ENCODE peak calls at places on chromosomes 1 and 21, in ten cellular contexts. O is GM12864, J is epithelial cell of esophagus, K is HCT116, H is GM20000, W is fibroblast of mammary gland, I is PC-3, Z is IMR-90, R is epithelial cell of proximal tubule, P is body of pancreas. D is an unnamed sample.

GRCh38 chr1:56525463-56526155 is 53.8 kb downstream of the PLPP3 start:
- DNase-seq in P (peak; percentile 60), H (peak; percentile 40), O (peak; percentile 70), K (no peak), W (peak; percentile 75), J (peak; percentile 30), I (peak; percentile 56), R (no peak), Z (peak; percentile 60), D (no peak)

GRCh38 chr1:12595839-12596821 is 21.9 kb downstream of the DHRS3 start:
- DNase-seq in W (peak; percentile 98), H (peak; percentile 66), I (peak; percentile 92), P (peak; percentile 89), O (no peak), Z (peak; percentile 98), K (no peak), R (no peak), J (peak; percentile 57), D (peak; percentile 85)

GRCh38 chr1:33762962-33763361 is 100.9 kb upstream of the HMGB4 start:
- DNase-seq in J (no peak), R (no peak), W (peak; percentile 45), K (no peak), O (no peak), Z (no peak), I (no peak), P (no peak), H (no peak), D (no peak)

GRCh38 chr1:211909385-211909784 is 78.8 kb upstream of the LPGAT1 start:
- DNase-seq in P (no peak), I (no peak), Z (no peak), J (no peak), R (no peak), W (no peak), H (no peak), O (no peak), K (no peak), D (no peak)

GRCh38 chr1:224380003-224380402 is 23.3 kb downstream of the CNIH4 start:
- DNase-seq in Z (no peak), W (no peak), I (no peak), H (peak; percentile 36), R (no peak), O (peak; percentile 39), J (no peak), P (peak; percentile 19), K (no peak), D (no peak)

GRCh38 chr1:13965770-13966398 is 265.9 kb downstream of the PRDM2 start:
- DNase-seq in P (peak; percentile 47), Z (peak; percentile 26), J (peak; percentile 52), K (peak; percentile 43), I (peak; percentile 71), H (peak; percentile 23), R (no peak), W (peak; percentile 77), O (no peak), D (no peak)

GRCh38 chr1:63592536-63593302 is 492 bp upstream of the PGM1 start:
- DNase-seq in P (no peak), W (no peak), I (peak; percentile 74), Z (no peak), R (no peak), K (no peak), J (peak; percentile 44), O (peak; percentile 31), H (no peak), D (no peak)

GRCh38 chr1:42734201-42735035 is 5.6 kb downstream of the CLDN19 start:
- DNase-seq in Z (no peak), K (no peak), R (no peak), H (no peak), I (no peak), O (no peak), P (no peak), W (no peak), J (no peak), D (no peak)

GRCh38 chr1:155018617-155019348 is 14.8 kb downstream of the DCST2 start:
- DNase-seq in P (no peak), K (no peak), J (no peak), Z (no peak), R (no peak), H (no peak), W (peak; percentile 35), I (no peak), O (no peak), D (no peak)

GRCh38 chr1:179598631-179599030 is 7.0 kb downstream of the TDRD5 start:
- DNase-seq in R (no peak), W (no peak), K (no peak), H (peak; percentile 8), Z (no peak), O (no peak), I (no peak), J (no peak), P (no peak), D (no peak)

GRCh38 chr1:52192436-52192835 is 50.5 kb downstream of the ZFYVE9 start:
- DNase-seq in Z (peak; percentile 18), O (no peak), I (no peak), K (no peak), P (no peak), R (no peak), H (no peak), W (no peak), J (peak; percentile 62), D (no peak)

GRCh38 chr1:230191079-230191478 is 124.0 kb downstream of the GALNT2 start:
- DNase-seq in W (peak; percentile 88), K (no peak), R (no peak), I (no peak), P (peak; percentile 79), Z (peak; percentile 74), H (no peak), O (no peak), J (no peak), D (no peak)

GRCh38 chr1:200894712-200895447 is at the start of gene INAVA:
- DNase-seq in J (peak; percentile 95), I (peak; percentile 99), H (no peak), Z (no peak), R (no peak), O (no peak), W (no peak), K (peak; percentile 53), P (peak; percentile 87), D (no peak)

GRCh38 chr1:39405358-39405757 is 86.1 kb upstream of the BMP8A start:
- DNase-seq in R (no peak), Z (no peak), K (no peak), J (no peak), W (no peak), H (no peak), P (no peak), I (no peak), O (no peak), D (no peak)

DNA sequence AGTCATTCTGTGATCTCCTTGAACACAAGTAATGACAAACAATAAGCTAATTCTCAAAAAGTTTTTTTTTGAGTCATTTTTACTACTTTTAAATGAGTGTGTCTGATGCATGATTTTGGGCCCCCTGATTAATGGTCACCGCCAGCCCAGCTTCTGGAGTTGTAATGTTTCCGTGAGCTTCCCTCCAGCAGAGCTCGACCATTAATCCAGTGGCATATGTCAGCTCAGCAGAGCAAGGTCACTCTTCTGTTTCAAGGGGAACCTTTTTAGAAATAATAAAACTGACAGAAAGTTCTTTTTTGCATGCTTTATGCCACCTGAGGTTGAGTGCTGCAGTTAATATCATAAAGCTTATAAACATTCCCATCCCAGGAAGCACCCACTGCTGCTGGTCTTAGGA is 14.2 kb downstream of the SAMSN1 start:
- DNase-seq in R (no peak), W (no peak), J (no peak), I (no peak), H (no peak), P (no peak), O (no peak), K (no peak), Z (no peak), D (no peak)
- TF ChIP-seq CTCF in R (no peak), W (no peak), J (no peak), I (no peak), H (no peak), P (no peak), O (no peak), K (no peak), Z (no peak), D (no peak)

GRCh38 chr1:151251656-151252470 is 2.7 kb upstream of the PSMD4 start:
- DNase-seq in W (peak; percentile 84), I (peak; percentile 86), H (peak; percentile 75), K (peak; percentile 60), R (no peak), O (peak; percentile 68), Z (peak; percentile 85), J (peak; percentile 84), P (peak; percentile 83), D (peak; percentile 54)

GRCh38 chr1:151259351-151259750 is 4.8 kb downstream of the PSMD4 start:
- DNase-seq in P (no peak), H (no peak), Z (no peak), J (peak; percentile 83), I (peak; percentile 32), K (no peak), O (no peak), R (no peak), W (no peak), D (no peak)

GRCh38 chr1:151255381-151255780 is 847 bp downstream of the PSMD4 start:
- DNase-seq in P (no peak), O (no peak), H (no peak), W (peak; percentile 26), R (no peak), Z (peak; percentile 23), K (no peak), J (peak; percentile 17), I (peak; percentile 24), D (no peak)

GRCh38 chr1:151254217-151255213 is at the start of gene PSMD4:
- DNase-seq in O (peak; percentile 93), I (peak; percentile 99), P (peak; percentile 97), J (peak; percentile 98), K (peak; percentile 94), H (peak; percentile 96), Z (peak; percentile 96), W (peak; percentile 97), R (peak; percentile 83), D (peak; percentile 88)
- TF ChIP-seq CTCF in O (no peak), I (no peak), P (no peak), J (no peak), K (no peak), H (no peak), Z (no peak), W (no peak), R (no peak), D (no peak)

GRCh38 chr21:41321211-41321907 is 4.8 kb downstream of the FAM3B start:
- DNase-seq in K (no peak), H (no peak), J (no peak), Z (no peak), P (no peak), R (no peak), W (no peak), I (no peak), O (no peak), D (no peak)
- TF ChIP-seq CTCF in K (no peak), H (no peak), J (no peak), Z (no peak), P (no peak), R (no peak), W (no peak), I (no peak), O (no peak), D (no peak)

GRCh38 chr1:164886101-164886500 is 327.1 kb downstream of the PBX1 start:
- DNase-seq in W (no peak), H (no peak), K (no peak), I (peak; percentile 19), J (peak; percentile 53), Z (no peak), O (no peak), P (no peak), R (no peak), D (no peak)

GRCh38 chr1:164895026-164895907 is 336.3 kb downstream of the PBX1 start:
- DNase-seq in W (no peak), J (no peak), Z (no peak), P (no peak), H (no peak), I (peak; percentile 27), R (no peak), O (no peak), K (no peak), D (no peak)

GRCh38 chr1:164891615-164892014 is 332.6 kb downstream of the PBX1 start:
- DNase-seq in P (no peak), K (no peak), W (no peak), R (no peak), O (no peak), I (peak; percentile 18), J (no peak), Z (no peak), H (no peak), D (no peak)
- TF ChIP-seq CTCF in P (no peak), K (no peak), W (no peak), R (no peak), O (no peak), I (no peak), J (no peak), Z (no peak), H (no peak), D (no peak)